ENCODE peak calls at places on chromosomes 2 and 18, in four cellular contexts. One of them, this sample, is unnamed.

GRCh38 chr18:61669320-61669719 is 223.5 kb downstream of the RNF152 start:
- DNase-seq in GM12892: no peak
- DNase-seq in pons: no peak
- DNase-seq in HEK293T: no peak
- DNase-seq in this sample: no peak

GRCh38 chr2:201362396-201362795 is 5.3 kb upstream of the FLACC1 start:
- DNase-seq in GM12892: no peak
- DNase-seq in pons: no peak
- DNase-seq in HEK293T: no peak
- DNase-seq in this sample: no peak

GRCh38 chr2:1681323-1682310 is 62.7 kb downstream of the PXDN start:
- DNase-seq in GM12892: no peak
- DNase-seq in pons: no peak
- DNase-seq in HEK293T: no peak
- DNase-seq in this sample: no peak

GRCh38 chr2:71299507-71299906 is 32.1 kb upstream of the ZNF638 start:
- DNase-seq in GM12892: no peak
- DNase-seq in pons: peak
- DNase-seq in HEK293T: peak
- DNase-seq in this sample: peak

GRCh38 chr2:73536133-73536532 is 106.1 kb downstream of the NAT8 start:
- DNase-seq in GM12892: no peak
- DNase-seq in pons: no peak
- DNase-seq in HEK293T: no peak
- DNase-seq in this sample: no peak

GRCh38 chr18:31041346-31042067 is 1.0 kb downstream of the DSC3 start:
- DNase-seq in GM12892: no peak
- DNase-seq in pons: no peak
- DNase-seq in HEK293T: peak
- DNase-seq in this sample: peak

GRCh38 chr2:205566556-205567061 is 115.7 kb upstream of the NRP2 start:
- DNase-seq in GM12892: no peak
- DNase-seq in pons: no peak
- DNase-seq in HEK293T: no peak
- DNase-seq in this sample: no peak

GRCh38 chr2:197158591-197159550 is 151.7 kb downstream of the ANKRD44 start:
- DNase-seq in GM12892: no peak
- DNase-seq in pons: no peak
- DNase-seq in HEK293T: no peak
- DNase-seq in this sample: peak

GRCh38 chr2:152890746-152891145 is 172.3 kb downstream of the ARL6IP6 start:
- DNase-seq in GM12892: no peak
- DNase-seq in pons: peak
- DNase-seq in HEK293T: no peak
- DNase-seq in this sample: no peak

GRCh38 chr2:8555543-8555942 is 126.3 kb upstream of the ID2 start:
- DNase-seq in GM12892: no peak
- DNase-seq in pons: no peak
- DNase-seq in HEK293T: no peak
- DNase-seq in this sample: no peak

GRCh38 chr2:85899284-85899683 is 10.5 kb upstream of the ST3GAL5 start:
- DNase-seq in GM12892: no peak
- DNase-seq in pons: no peak
- DNase-seq in HEK293T: no peak
- DNase-seq in this sample: no peak

GRCh38 chr2:41329075-41329474 is 718.7 kb upstream of the PKDCC start:
- DNase-seq in GM12892: no peak
- DNase-seq in pons: no peak
- DNase-seq in HEK293T: no peak
- DNase-seq in this sample: no peak

GRCh38 chr18:58682429-58683069 is 11.3 kb downstream of the MALT1 start:
- DNase-seq in GM12892: no peak
- DNase-seq in pons: peak
- DNase-seq in HEK293T: peak
- DNase-seq in this sample: peak

GRCh38 chr18:8654482-8655451 is 45.5 kb downstream of the RAB12 start:
- DNase-seq in GM12892: no peak
- DNase-seq in pons: peak
- DNase-seq in HEK293T: peak
- DNase-seq in this sample: no peak

GRCh38 chr2:196914867-196915465 is 11.5 kb downstream of the PGAP1 start:
- DNase-seq in GM12892: no peak
- DNase-seq in pons: no peak
- DNase-seq in HEK293T: no peak
- DNase-seq in this sample: no peak

GRCh38 chr2:22626621-22627020 is 758.4 kb upstream of the KLHL29 start:
- DNase-seq in GM12892: no peak
- DNase-seq in pons: no peak
- DNase-seq in HEK293T: no peak
- DNase-seq in this sample: peak

GRCh38 chr2:149629003-149629402 is 41.4 kb upstream of the MMADHC start:
- DNase-seq in GM12892: no peak
- DNase-seq in pons: no peak
- DNase-seq in HEK293T: no peak
- DNase-seq in this sample: no peak

GRCh38 chr2:750628-751027 is 73.4 kb upstream of the TMEM18 start:
- DNase-seq in GM12892: no peak
- DNase-seq in pons: no peak
- DNase-seq in HEK293T: no peak
- DNase-seq in this sample: no peak

GRCh38 chr18:30234755-30235154 is 807.8 kb downstream of the DSC3 start:
- DNase-seq in GM12892: no peak
- DNase-seq in pons: no peak
- DNase-seq in HEK293T: no peak
- DNase-seq in this sample: no peak

GRCh38 chr2:201298462-201298861 is 38.1 kb downstream of the CASP8 start:
- DNase-seq in GM12892: no peak
- DNase-seq in pons: no peak
- DNase-seq in HEK293T: no peak
- DNase-seq in this sample: no peak

GRCh38 chr18:55422456-55423185 is 165.4 kb downstream of the TCF4 start:
- DNase-seq in GM12892: no peak
- DNase-seq in pons: peak
- DNase-seq in HEK293T: no peak
- DNase-seq in this sample: no peak

GRCh38 chr2:230225486-230225885 is at the start of gene SP140:
- DNase-seq in GM12892: peak
- DNase-seq in pons: peak
- DNase-seq in HEK293T: no peak
- DNase-seq in this sample: no peak

GRCh38 chr2:72533767-72534166 is 292.1 kb downstream of the EXOC6B start:
- DNase-seq in GM12892: no peak
- DNase-seq in pons: no peak
- DNase-seq in HEK293T: no peak
- DNase-seq in this sample: no peak

GRCh38 chr2:6078414-6078813 is 386.2 kb downstream of the SOX11 start:
- DNase-seq in GM12892: no peak
- DNase-seq in pons: no peak
- DNase-seq in HEK293T: no peak
- DNase-seq in this sample: no peak

GRCh38 chr2:94990956-94991355 is 34.6 kb upstream of the MAL start:
- DNase-seq in GM12892: no peak
- DNase-seq in pons: no peak
- DNase-seq in HEK293T: no peak
- DNase-seq in this sample: no peak

GRCh38 chr2:237692601-237693079 is 65.3 kb downstream of the LRRFIP1 start:
- DNase-seq in GM12892: no peak
- DNase-seq in pons: no peak
- DNase-seq in HEK293T: no peak
- DNase-seq in this sample: peak

GRCh38 chr18:45774065-45774521 is 50.1 kb downstream of the SLC14A1 start:
- DNase-seq in GM12892: no peak
- DNase-seq in pons: no peak
- DNase-seq in HEK293T: no peak
- DNase-seq in this sample: no peak

GRCh38 chr2:43276962-43277383 is 50.6 kb upstream of the ZFP36L2 start:
- DNase-seq in GM12892: no peak
- DNase-seq in pons: peak
- DNase-seq in HEK293T: no peak
- DNase-seq in this sample: peak

GRCh38 chr18:9825571-9826073 is 60.2 kb upstream of the TXNDC2 start:
- DNase-seq in GM12892: no peak
- DNase-seq in pons: peak
- DNase-seq in HEK293T: no peak
- DNase-seq in this sample: peak

GRCh38 chr2:15170068-15170775 is 390.9 kb downstream of the NBAS start:
- DNase-seq in GM12892: no peak
- DNase-seq in pons: no peak
- DNase-seq in HEK293T: no peak
- DNase-seq in this sample: no peak

GRCh38 chr2:10028407-10028987 is 14.9 kb upstream of the KLF11 start:
- DNase-seq in GM12892: no peak
- DNase-seq in pons: no peak
- DNase-seq in HEK293T: no peak
- DNase-seq in this sample: no peak

GRCh38 chr2:74562126-74562775 is 7.7 kb downstream of the DOK1 start:
- DNase-seq in GM12892: no peak
- DNase-seq in pons: no peak
- DNase-seq in HEK293T: no peak
- DNase-seq in this sample: no peak

GRCh38 chr18:5729983-5730699 is 165.2 kb downstream of the TMEM200C start:
- DNase-seq in GM12892: no peak
- DNase-seq in pons: no peak
- DNase-seq in HEK293T: no peak
- DNase-seq in this sample: no peak

GRCh38 chr18:75074196-75075015 is 134.5 kb downstream of the PTGR3 start:
- DNase-seq in GM12892: no peak
- DNase-seq in pons: no peak
- DNase-seq in HEK293T: no peak
- DNase-seq in this sample: no peak

GRCh38 chr2:88127888-88128653 is at the start of gene FABP1:
- DNase-seq in GM12892: no peak
- DNase-seq in pons: no peak
- DNase-seq in HEK293T: no peak
- DNase-seq in this sample: no peak

GRCh38 chr2:160209457-160209856 is 9.4 kb upstream of the ITGB6 start:
- DNase-seq in GM12892: no peak
- DNase-seq in pons: no peak
- DNase-seq in HEK293T: no peak
- DNase-seq in this sample: no peak